ENCODE peak calls at places on chromosome 4, in four cellular contexts. One of them, this sample, is unnamed.

GRCh38 chr4:108425988-108426387 is 194.4 kb upstream of the RPL34 start:
- DNase-seq in stromal cell of bone marrow: peak
- DNase-seq in fibroblast of mammary gland: peak
- DNase-seq in amniotic stem cell: peak
- DNase-seq in this sample: no peak

GRCh38 chr4:20311863-20312262 is 60.2 kb downstream of the SLIT2 start:
- DNase-seq in stromal cell of bone marrow: no peak
- DNase-seq in fibroblast of mammary gland: no peak
- DNase-seq in amniotic stem cell: no peak
- DNase-seq in this sample: no peak

GRCh38 chr4:38005637-38006036 is 45.4 kb downstream of the PTTG2 start:
- DNase-seq in stromal cell of bone marrow: no peak
- DNase-seq in fibroblast of mammary gland: no peak
- DNase-seq in amniotic stem cell: no peak
- DNase-seq in this sample: no peak

GRCh38 chr4:183936047-183936446 is 30.9 kb downstream of the STOX2 start:
- DNase-seq in stromal cell of bone marrow: no peak
- DNase-seq in fibroblast of mammary gland: no peak
- DNase-seq in amniotic stem cell: no peak
- DNase-seq in this sample: no peak

GRCh38 chr4:173332021-173332487 is 2.1 kb downstream of the HMGB2 start:
- DNase-seq in stromal cell of bone marrow: no peak
- DNase-seq in fibroblast of mammary gland: peak
- DNase-seq in amniotic stem cell: no peak
- DNase-seq in this sample: no peak

GRCh38 chr4:99564921-99565320 is 1.1 kb upstream of the TRMT10A start:
- DNase-seq in stromal cell of bone marrow: no peak
- DNase-seq in fibroblast of mammary gland: no peak
- DNase-seq in amniotic stem cell: no peak
- DNase-seq in this sample: no peak

GRCh38 chr4:27154706-27155105 is 294.1 kb downstream of the STIM2 start:
- DNase-seq in stromal cell of bone marrow: peak
- DNase-seq in fibroblast of mammary gland: peak
- DNase-seq in amniotic stem cell: no peak
- DNase-seq in this sample: no peak

GRCh38 chr4:135267148-135267878 is 1065.7 kb upstream of the PABPC4L start:
- DNase-seq in stromal cell of bone marrow: no peak
- DNase-seq in fibroblast of mammary gland: no peak
- DNase-seq in amniotic stem cell: no peak
- DNase-seq in this sample: no peak

GRCh38 chr4:108943971-108944370 is 181.1 kb upstream of the ETNPPL start:
- DNase-seq in stromal cell of bone marrow: no peak
- DNase-seq in fibroblast of mammary gland: no peak
- DNase-seq in amniotic stem cell: no peak
- DNase-seq in this sample: no peak

GRCh38 chr4:111631157-111631999 is 513.9 kb upstream of the FAM241A start:
- DNase-seq in stromal cell of bone marrow: no peak
- DNase-seq in fibroblast of mammary gland: peak
- DNase-seq in amniotic stem cell: no peak
- DNase-seq in this sample: no peak

GRCh38 chr4:174100910-174101309 is 182.6 kb downstream of the FBXO8 start:
- DNase-seq in stromal cell of bone marrow: no peak
- DNase-seq in fibroblast of mammary gland: no peak
- DNase-seq in amniotic stem cell: no peak
- DNase-seq in this sample: no peak

GRCh38 chr4:8819421-8820177 is 52.0 kb downstream of the HMX1 start:
- DNase-seq in stromal cell of bone marrow: no peak
- DNase-seq in fibroblast of mammary gland: no peak
- DNase-seq in amniotic stem cell: no peak
- DNase-seq in this sample: no peak

GRCh38 chr4:76896048-76896447 is 1.9 kb downstream of the SOWAHB start:
- DNase-seq in stromal cell of bone marrow: no peak
- DNase-seq in fibroblast of mammary gland: no peak
- DNase-seq in amniotic stem cell: no peak
- DNase-seq in this sample: no peak

GRCh38 chr4:126705271-126705670 is 927.5 kb upstream of the INTU start:
- DNase-seq in stromal cell of bone marrow: no peak
- DNase-seq in fibroblast of mammary gland: no peak
- DNase-seq in amniotic stem cell: no peak
- DNase-seq in this sample: no peak

GRCh38 chr4:13544556-13545393 is 467 bp upstream of the NKX3-2 start:
- DNase-seq in stromal cell of bone marrow: peak
- DNase-seq in fibroblast of mammary gland: peak
- DNase-seq in amniotic stem cell: peak
- DNase-seq in this sample: peak

GRCh38 chr4:102722740-102723139 is 38.0 kb downstream of the MANBA start:
- DNase-seq in stromal cell of bone marrow: no peak
- DNase-seq in fibroblast of mammary gland: no peak
- DNase-seq in amniotic stem cell: no peak
- DNase-seq in this sample: no peak

GRCh38 chr4:24657768-24658617 is 73.6 kb upstream of the DHX15 start:
- DNase-seq in stromal cell of bone marrow: peak
- DNase-seq in fibroblast of mammary gland: peak
- DNase-seq in amniotic stem cell: no peak
- DNase-seq in this sample: no peak